ENCODE peak calls at places on chromosomes 11 and 22, in nine cellular contexts. O is kidney, L is GM12878, F is H1, M is NT2/D1, H is neural progenitor cell, I is endodermal cell, R is neuronal stem cell, S is PC-3. T is an unnamed sample.

GRCh38 chr11:19714093-19714386 is 1.4 kb downstream of the NAV2 start:
- DNase-seq in S (peak; percentile 16), R (no peak), O (peak; percentile 74), I (no peak), H (peak; percentile 24), M (no peak), L (no peak), F (peak; percentile 67), T (peak; percentile 45)

GRCh38 chr22:40312050-40312449 is 34.2 kb upstream of the ADSL start:
- DNase-seq in L (no peak), S (no peak), F (no peak), M (no peak), I (peak; percentile 10), R (no peak), H (no peak), O (no peak), T (peak; percentile 13)

GRCh38 chr22:47030881-47031627 is 268.6 kb downstream of the TBC1D22A start:
- DNase-seq in F (no peak), O (peak; percentile 61), H (no peak), I (no peak), R (no peak), S (peak; percentile 8), M (no peak), L (no peak), T (no peak)

GRCh38 chr11:118618991-118619375 is 11.6 kb downstream of the PHLDB1 start:
- DNase-seq in L (no peak), H (no peak), I (peak; percentile 46), S (no peak), R (no peak), M (no peak), F (no peak), O (peak; percentile 63), T (peak; percentile 87)

GRCh38 chr22:27113211-27114030 is 456.0 kb downstream of the MIAT start:
- DNase-seq in F (no peak), H (no peak), I (no peak), R (no peak), L (no peak), O (no peak), S (peak; percentile 70), M (no peak), T (peak; percentile 90)

GRCh38 chr11:75717608-75718403 is at the start of gene MOGAT2:
- DNase-seq in L (no peak), S (no peak), O (no peak), M (no peak), I (no peak), H (no peak), R (no peak), F (no peak), T (no peak)

GRCh38 chr11:127766734-127767133 is 766.2 kb upstream of the KIRREL3 start:
- DNase-seq in O (no peak), H (no peak), S (no peak), L (no peak), M (no peak), F (no peak), R (no peak), I (peak; percentile 47), T (no peak)

GRCh38 chr22:19055801-19056200 is 66.4 kb downstream of the DGCR2 start:
- DNase-seq in H (no peak), M (no peak), S (no peak), R (no peak), F (no peak), I (no peak), O (peak; percentile 53), L (no peak), T (no peak)

GRCh38 chr11:67027483-67027930 is 4.6 kb downstream of the SYT12 start:
- DNase-seq in M (no peak), R (no peak), F (no peak), H (no peak), S (no peak), O (no peak), L (no peak), I (no peak), T (no peak)

GRCh38 chr22:31734512-31734911 is 15.4 kb downstream of the PRR14L start:
- DNase-seq in S (peak; percentile 82), O (no peak), F (no peak), L (no peak), I (no peak), R (no peak), M (no peak), H (no peak), T (peak; percentile 61)

GRCh38 chr11:96054870-96055705 is 131.2 kb upstream of the MTMR2 start:
- DNase-seq in R (peak; percentile 71), I (no peak), O (no peak), F (no peak), H (peak; percentile 85), S (peak; percentile 77), M (peak; percentile 13), L (no peak), T (peak; percentile 74)

GRCh38 chr11:131038597-131038996 is 122.3 kb upstream of the SNX19 start:
- DNase-seq in O (no peak), M (peak; percentile 35), S (peak; percentile 79), F (no peak), L (no peak), R (no peak), H (peak; percentile 51), I (peak; percentile 67), T (no peak)

GRCh38 chr11:17673951-17674350 is 45.4 kb upstream of the MYOD1 start:
- DNase-seq in F (no peak), R (no peak), H (no peak), M (no peak), S (peak; percentile 73), O (no peak), L (no peak), I (no peak), T (no peak)

GRCh38 chr11:19578871-19579270 is 133.8 kb upstream of the NAV2 start:
- DNase-seq in R (no peak), L (no peak), M (no peak), I (no peak), F (no peak), O (no peak), H (no peak), S (no peak), T (no peak)

GRCh38 chr22:17842386-17842785 is 68.1 kb upstream of the BID start:
- DNase-seq in S (no peak), F (no peak), O (no peak), R (no peak), L (no peak), I (no peak), H (no peak), M (no peak), T (no peak)

GRCh38 chr11:64121637-64122410 is 44.1 kb downstream of the MACROD1 start:
- DNase-seq in H (peak; percentile 36), O (no peak), I (peak; percentile 64), R (no peak), M (no peak), S (peak; percentile 22), F (no peak), L (no peak), T (peak; percentile 39)

GRCh38 chr22:47798229-47798628 is 1035.8 kb downstream of the TBC1D22A start:
- DNase-seq in I (peak; percentile 7), L (no peak), M (no peak), R (no peak), F (no peak), S (no peak), H (no peak), O (no peak), T (no peak)

GRCh38 chr22:28141614-28142013 is 222.6 kb upstream of the PITPNB start:
- DNase-seq in M (no peak), R (no peak), L (no peak), S (peak; percentile 8), F (no peak), I (no peak), O (no peak), H (no peak), T (peak; percentile 68)

GRCh38 chr22:22037229-22037628 is 54.6 kb upstream of the TOP3B start:
- DNase-seq in L (no peak), O (no peak), R (peak; percentile 15), H (peak; percentile 49), M (no peak), I (no peak), F (no peak), S (no peak), T (no peak)
- H3K4me3 ChIP-seq in L (no peak overlapping the region), O (no peak overlapping the region), R (no peak overlapping the region), H (no peak overlapping the region), M (no peak overlapping the region), I (no peak overlapping the region), F (no peak overlapping the region), S (no peak overlapping the region), T (no peak overlapping the region)

DNA sequence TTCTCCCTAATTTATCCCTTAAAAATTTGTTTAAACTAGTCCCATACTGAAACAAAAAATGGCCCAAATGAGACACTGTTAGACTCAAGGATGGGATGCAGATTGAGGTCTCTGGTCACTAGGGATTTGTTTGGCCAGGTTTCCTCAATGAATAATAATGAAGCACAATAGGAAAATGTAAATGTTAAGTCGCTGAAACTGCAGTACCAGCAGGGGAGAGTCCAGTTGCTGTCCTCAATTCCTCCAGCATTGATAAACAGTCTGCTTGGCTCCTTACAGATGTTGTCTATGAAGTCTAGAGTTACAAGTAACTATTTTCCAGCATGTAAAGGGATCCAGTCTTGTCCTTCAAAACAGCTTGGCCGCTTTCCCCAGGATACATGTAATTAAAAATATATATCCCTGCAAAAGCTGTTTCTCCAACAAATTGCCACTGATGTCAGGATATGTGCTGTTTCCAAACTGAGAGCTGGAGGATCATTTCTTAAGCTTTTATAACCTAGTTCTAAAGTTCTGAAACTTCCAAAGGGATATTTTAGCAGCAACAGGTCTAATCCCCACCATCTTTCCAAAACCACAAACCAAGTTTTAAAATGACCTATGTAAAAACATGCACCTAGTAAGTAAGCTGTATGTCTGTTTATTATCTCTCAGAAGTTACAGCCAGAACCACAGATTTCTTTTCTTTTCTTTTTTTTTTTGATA is 2.1 kb downstream of the FZD4 start:
- DNase-seq in S (no peak), I (no peak), R (no peak), F (no peak), M (no peak), O (no peak), H (no peak), L (no peak), T (peak; percentile 64)
- H3K9ac ChIP-seq in S (no peak overlapping the region), I (no peak overlapping the region), R (no peak overlapping the region), F (no peak overlapping the region), M (no peak overlapping the region), O (peak overlapping the region; percentile 1), H (no peak overlapping the region), L (no peak overlapping the region), T (peak overlapping the region; percentile 99)

GRCh38 chr11:97136067-97136466 is 746.3 kb downstream of the JRKL start:
- DNase-seq in R (no peak), I (no peak), M (no peak), F (no peak), S (no peak), H (no peak), O (no peak), L (no peak), T (no peak)
- H3K9me3 ChIP-seq in R (no peaks in the 10 kb centered on the region), I (peaks cover 48% of the 10 kb centered on the region), M (no peaks in the 10 kb centered on the region), F (no peaks in the 10 kb centered on the region), S (no peaks in the 10 kb centered on the region), H (no peaks in the 10 kb centered on the region), O (peaks cover 3% of the 10 kb centered on the region), L (no peaks in the 10 kb centered on the region), T (peaks cover 24% of the 10 kb centered on the region)

DNA sequence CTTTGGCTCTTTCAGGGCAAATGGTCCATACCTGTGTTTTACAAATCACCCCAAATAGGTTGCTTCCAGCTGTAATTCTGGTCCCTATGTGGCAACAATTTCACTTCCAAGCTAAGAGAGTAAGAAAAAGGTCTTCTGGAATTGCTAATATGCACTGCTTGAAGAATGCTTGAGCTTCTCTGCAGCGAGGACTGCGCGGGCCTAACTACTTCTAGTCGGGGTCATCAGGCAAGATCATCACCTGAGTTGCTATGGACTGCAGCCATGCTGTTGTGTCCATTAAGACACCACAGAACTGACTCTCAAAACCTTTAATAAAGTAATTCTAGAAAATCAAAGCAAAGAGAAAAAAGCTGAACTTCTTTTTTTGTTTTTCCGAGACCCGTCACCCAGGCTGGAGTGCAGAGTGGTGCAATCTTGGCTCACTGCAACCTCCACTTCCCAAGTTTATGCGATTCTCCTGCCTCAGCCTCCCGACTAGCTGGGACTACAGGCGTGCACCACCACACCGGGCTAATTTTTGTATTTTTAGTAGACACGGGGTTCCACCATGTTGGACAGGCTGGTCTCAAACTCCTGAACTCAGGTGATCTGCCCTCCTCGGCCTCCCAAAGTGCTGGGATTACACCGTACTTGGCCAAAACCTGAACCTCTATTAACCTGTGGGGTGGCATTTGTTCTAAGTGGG is 2.2 kb downstream of the JOSD1 start:
- DNase-seq in O (no peak), I (no peak), S (no peak), M (no peak), F (no peak), H (no peak), L (no peak), R (no peak), T (no peak)
- H3K4me3 ChIP-seq in O (peak overlapping the region; percentile 80), I (peak overlapping the region; percentile 86), S (peak overlapping the region; percentile 85), M (peak overlapping the region; percentile 80), F (no peak overlapping the region), H (peak overlapping the region; percentile 98), L (peak overlapping the region; percentile 86), R (peak overlapping the region; percentile 75), T (peak overlapping the region; percentile 93)

T was measured in adipocyte.